ENCODE peak calls at places on chromosomes 13 and 19, in six cellular contexts. One of them, this sample, is unnamed.

GRCh38 chr19:38392707-38393308 is 4.3 kb downstream of the SPRED3 start:
- DNase-seq in activated B cell treated with CpG ODN at 0.5 μM for 24 hours: no peak
- DNase-seq in Caco-2: no peak
- DNase-seq in choroid plexus epithelial cell: peak
- DNase-seq in fibroblast of the aortic adventitia: no peak
- DNase-seq in MCF 10A: no peak
- DNase-seq in this sample: no peak

GRCh38 chr13:35086667-35087066 is 144.6 kb downstream of the NBEA start:
- DNase-seq in activated B cell treated with CpG ODN at 0.5 μM for 24 hours: no peak
- DNase-seq in Caco-2: no peak
- DNase-seq in choroid plexus epithelial cell: peak
- DNase-seq in fibroblast of the aortic adventitia: no peak
- DNase-seq in MCF 10A: peak
- DNase-seq in this sample: no peak

GRCh38 chr19:50695251-50696064 is 24.1 kb downstream of the SHANK1 start:
- DNase-seq in activated B cell treated with CpG ODN at 0.5 μM for 24 hours: no peak
- DNase-seq in Caco-2: peak
- DNase-seq in choroid plexus epithelial cell: no peak
- DNase-seq in fibroblast of the aortic adventitia: no peak
- DNase-seq in MCF 10A: no peak
- DNase-seq in this sample: peak

GRCh38 chr13:108734676-108735075 is 105.3 kb downstream of the MYO16 start:
- DNase-seq in activated B cell treated with CpG ODN at 0.5 μM for 24 hours: no peak
- DNase-seq in Caco-2: peak
- DNase-seq in choroid plexus epithelial cell: no peak
- DNase-seq in fibroblast of the aortic adventitia: no peak
- DNase-seq in MCF 10A: no peak
- DNase-seq in this sample: no peak

GRCh38 chr13:103883152-103883551 is 816.9 kb upstream of the SLC10A2 start:
- DNase-seq in activated B cell treated with CpG ODN at 0.5 μM for 24 hours: no peak
- DNase-seq in Caco-2: peak
- DNase-seq in choroid plexus epithelial cell: peak
- DNase-seq in fibroblast of the aortic adventitia: peak
- DNase-seq in MCF 10A: peak
- DNase-seq in this sample: peak

GRCh38 chr13:110114351-110114750 is 192.6 kb downstream of the COL4A1 start:
- DNase-seq in activated B cell treated with CpG ODN at 0.5 μM for 24 hours: no peak
- DNase-seq in Caco-2: no peak
- DNase-seq in choroid plexus epithelial cell: no peak
- DNase-seq in fibroblast of the aortic adventitia: no peak
- DNase-seq in MCF 10A: no peak
- DNase-seq in this sample: no peak

GRCh38 chr19:5032101-5032967 is 63.4 kb downstream of the KDM4B start:
- DNase-seq in activated B cell treated with CpG ODN at 0.5 μM for 24 hours: no peak
- DNase-seq in Caco-2: no peak
- DNase-seq in choroid plexus epithelial cell: no peak
- DNase-seq in fibroblast of the aortic adventitia: no peak
- DNase-seq in MCF 10A: no peak
- DNase-seq in this sample: no peak

GRCh38 chr19:18789883-18790565 is 1.1 kb downstream of the COMP start:
- DNase-seq in activated B cell treated with CpG ODN at 0.5 μM for 24 hours: peak
- DNase-seq in Caco-2: peak
- DNase-seq in choroid plexus epithelial cell: peak
- DNase-seq in fibroblast of the aortic adventitia: no peak
- DNase-seq in MCF 10A: no peak
- DNase-seq in this sample: no peak

GRCh38 chr13:40777957-40778235 is 6.9 kb upstream of the MRPS31 start:
- DNase-seq in activated B cell treated with CpG ODN at 0.5 μM for 24 hours: no peak
- DNase-seq in Caco-2: no peak
- DNase-seq in choroid plexus epithelial cell: peak
- DNase-seq in fibroblast of the aortic adventitia: no peak
- DNase-seq in MCF 10A: no peak
- DNase-seq in this sample: no peak

GRCh38 chr19:19602136-19602712 is 16.3 kb downstream of the PBX4 start:
- DNase-seq in activated B cell treated with CpG ODN at 0.5 μM for 24 hours: no peak
- DNase-seq in Caco-2: no peak
- DNase-seq in choroid plexus epithelial cell: no peak
- DNase-seq in fibroblast of the aortic adventitia: no peak
- DNase-seq in MCF 10A: peak
- DNase-seq in this sample: no peak

GRCh38 chr19:45913874-45914830 is at the start of gene NANOS2:
- DNase-seq in activated B cell treated with CpG ODN at 0.5 μM for 24 hours: no peak
- DNase-seq in Caco-2: peak
- DNase-seq in choroid plexus epithelial cell: no peak
- DNase-seq in fibroblast of the aortic adventitia: peak
- DNase-seq in MCF 10A: no peak
- DNase-seq in this sample: peak

GRCh38 chr13:51380269-51380668 is 40.8 kb downstream of the SERPINE3 start:
- DNase-seq in activated B cell treated with CpG ODN at 0.5 μM for 24 hours: no peak
- DNase-seq in Caco-2: no peak
- DNase-seq in choroid plexus epithelial cell: peak
- DNase-seq in fibroblast of the aortic adventitia: peak
- DNase-seq in MCF 10A: peak
- DNase-seq in this sample: no peak

GRCh38 chr19:30229524-30230174 is 142.5 kb upstream of the ZNF536 start:
- DNase-seq in activated B cell treated with CpG ODN at 0.5 μM for 24 hours: no peak
- DNase-seq in Caco-2: no peak
- DNase-seq in choroid plexus epithelial cell: no peak
- DNase-seq in fibroblast of the aortic adventitia: no peak
- DNase-seq in MCF 10A: no peak
- DNase-seq in this sample: no peak

GRCh38 chr19:17469092-17469370 is 1.3 kb upstream of the SLC27A1 start:
- DNase-seq in activated B cell treated with CpG ODN at 0.5 μM for 24 hours: no peak
- DNase-seq in Caco-2: no peak
- DNase-seq in choroid plexus epithelial cell: no peak
- DNase-seq in fibroblast of the aortic adventitia: no peak
- DNase-seq in MCF 10A: no peak
- DNase-seq in this sample: no peak

GRCh38 chr13:48969685-48970084 is 6.0 kb upstream of the FNDC3A start:
- DNase-seq in activated B cell treated with CpG ODN at 0.5 μM for 24 hours: no peak
- DNase-seq in Caco-2: no peak
- DNase-seq in choroid plexus epithelial cell: no peak
- DNase-seq in fibroblast of the aortic adventitia: no peak
- DNase-seq in MCF 10A: no peak
- DNase-seq in this sample: no peak

GRCh38 chr13:19952850-19953249 is 5.7 kb upstream of the ZMYM2 start:
- DNase-seq in activated B cell treated with CpG ODN at 0.5 μM for 24 hours: no peak
- DNase-seq in Caco-2: no peak
- DNase-seq in choroid plexus epithelial cell: no peak
- DNase-seq in fibroblast of the aortic adventitia: no peak
- DNase-seq in MCF 10A: no peak
- DNase-seq in this sample: no peak

GRCh38 chr13:53445682-53446081 is 417.1 kb downstream of the OLFM4 start:
- DNase-seq in activated B cell treated with CpG ODN at 0.5 μM for 24 hours: no peak
- DNase-seq in Caco-2: no peak
- DNase-seq in choroid plexus epithelial cell: no peak
- DNase-seq in fibroblast of the aortic adventitia: no peak
- DNase-seq in MCF 10A: no peak
- DNase-seq in this sample: no peak

GRCh38 chr13:45328661-45329105 is 12.3 kb downstream of the TPT1 start:
- DNase-seq in activated B cell treated with CpG ODN at 0.5 μM for 24 hours: no peak
- DNase-seq in Caco-2: no peak
- DNase-seq in choroid plexus epithelial cell: peak
- DNase-seq in fibroblast of the aortic adventitia: peak
- DNase-seq in MCF 10A: no peak
- DNase-seq in this sample: no peak

GRCh38 chr13:45068036-45069001 is 52.0 kb upstream of the GTF2F2 start:
- DNase-seq in activated B cell treated with CpG ODN at 0.5 μM for 24 hours: no peak
- DNase-seq in Caco-2: no peak
- DNase-seq in choroid plexus epithelial cell: no peak
- DNase-seq in fibroblast of the aortic adventitia: no peak
- DNase-seq in MCF 10A: no peak
- DNase-seq in this sample: no peak

GRCh38 chr19:3292958-3293529 is 68.6 kb downstream of the CELF5 start:
- DNase-seq in activated B cell treated with CpG ODN at 0.5 μM for 24 hours: no peak
- DNase-seq in Caco-2: no peak
- DNase-seq in choroid plexus epithelial cell: no peak
- DNase-seq in fibroblast of the aortic adventitia: no peak
- DNase-seq in MCF 10A: no peak
- DNase-seq in this sample: no peak

GRCh38 chr19:5949792-5950305 is 28.1 kb downstream of the RANBP3 start:
- DNase-seq in activated B cell treated with CpG ODN at 0.5 μM for 24 hours: no peak
- DNase-seq in Caco-2: no peak
- DNase-seq in choroid plexus epithelial cell: no peak
- DNase-seq in fibroblast of the aortic adventitia: no peak
- DNase-seq in MCF 10A: no peak
- DNase-seq in this sample: no peak

DNA sequence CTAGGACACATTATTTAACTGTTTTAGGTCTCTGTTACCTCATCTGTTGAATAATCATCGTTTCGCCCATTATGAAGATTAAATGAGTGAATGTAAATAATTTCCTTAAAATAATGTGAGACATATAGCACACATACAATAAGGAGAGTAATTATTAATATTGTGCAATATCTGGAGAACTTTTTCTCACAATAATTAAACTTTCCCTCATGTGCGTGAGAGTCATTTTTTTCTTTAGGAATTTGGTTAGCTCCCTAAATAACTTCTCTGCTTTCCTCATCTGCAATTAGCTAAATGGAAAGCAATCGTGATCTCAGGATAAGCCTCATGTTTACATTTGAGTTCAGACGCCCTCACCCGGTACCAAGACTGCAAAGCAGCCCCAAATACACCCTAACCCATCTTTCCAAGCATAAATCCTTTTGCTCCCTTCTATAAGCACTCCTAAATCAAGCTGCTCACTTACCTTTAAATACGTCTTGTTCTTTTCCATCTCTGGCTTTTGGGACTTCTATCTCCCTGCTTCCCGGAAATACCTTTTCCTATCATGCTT is 78.8 kb downstream of the MZT1 start:
- DNase-seq in activated B cell treated with CpG ODN at 0.5 μM for 24 hours: no peak
- DNase-seq in Caco-2: no peak
- DNase-seq in choroid plexus epithelial cell: peak
- DNase-seq in fibroblast of the aortic adventitia: no peak
- DNase-seq in MCF 10A: no peak
- DNase-seq in this sample: no peak
- TF ChIP-seq CTCF in activated B cell treated with CpG ODN at 0.5 μM for 24 hours: no peak
- TF ChIP-seq CTCF in Caco-2: no peak
- TF ChIP-seq CTCF in choroid plexus epithelial cell: peak
- TF ChIP-seq CTCF in fibroblast of the aortic adventitia: no peak
- TF ChIP-seq CTCF in MCF 10A: peak
- TF ChIP-seq CTCF in this sample: peak

DNA sequence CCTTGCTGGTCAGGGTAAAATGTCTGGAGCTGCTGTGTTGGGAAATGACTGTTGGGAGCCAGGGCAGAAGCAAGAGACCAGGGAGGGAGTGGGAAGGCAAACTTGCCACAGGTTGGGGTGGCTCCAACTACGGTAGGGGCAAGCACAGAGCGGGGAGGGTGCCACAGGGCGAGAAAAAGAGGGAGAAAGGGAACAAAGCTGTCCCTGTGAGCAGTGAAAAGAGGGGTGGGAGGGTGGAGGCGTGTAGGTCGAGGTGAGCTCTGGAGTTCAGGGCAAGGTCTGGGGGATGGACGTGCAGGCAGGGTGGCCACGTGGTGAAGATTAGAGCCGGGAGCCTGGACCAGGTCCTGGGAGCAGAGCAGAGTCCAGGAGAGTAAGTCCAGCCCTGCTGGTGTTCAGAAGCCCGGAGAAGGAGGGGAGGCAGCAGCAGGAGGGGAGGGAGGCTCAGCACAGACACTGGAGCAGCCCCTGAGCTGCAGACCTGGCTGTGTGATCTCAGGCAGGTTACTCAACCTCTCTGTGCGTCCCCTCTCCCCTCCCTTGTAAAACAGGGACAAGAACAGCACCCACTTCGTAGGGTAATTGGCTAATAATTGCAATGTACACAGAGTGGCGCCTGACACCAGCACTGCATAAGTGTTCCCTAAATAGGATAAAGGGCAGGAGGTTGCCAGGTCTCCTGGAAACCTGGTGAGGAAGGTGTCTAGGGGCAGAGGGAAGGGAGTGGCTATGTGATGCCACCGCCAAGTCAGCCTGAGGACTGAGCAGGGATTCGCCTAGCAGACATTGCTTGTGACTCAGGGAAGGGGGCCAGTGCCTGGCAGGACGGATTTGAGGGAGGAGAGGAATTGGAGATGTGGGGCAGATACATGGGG is 3.2 kb upstream of the POLR2E start:
- DNase-seq in activated B cell treated with CpG ODN at 0.5 μM for 24 hours: no peak
- DNase-seq in Caco-2: peak
- DNase-seq in choroid plexus epithelial cell: no peak
- DNase-seq in fibroblast of the aortic adventitia: peak
- DNase-seq in MCF 10A: peak
- DNase-seq in this sample: no peak
- TF ChIP-seq CTCF in activated B cell treated with CpG ODN at 0.5 μM for 24 hours: no peak
- TF ChIP-seq CTCF in Caco-2: no peak
- TF ChIP-seq CTCF in choroid plexus epithelial cell: no peak
- TF ChIP-seq CTCF in fibroblast of the aortic adventitia: no peak
- TF ChIP-seq CTCF in MCF 10A: no peak
- TF ChIP-seq CTCF in this sample: no peak

GRCh38 chr13:107144432-107144831 is 576.5 kb upstream of the ARGLU1 start:
- DNase-seq in activated B cell treated with CpG ODN at 0.5 μM for 24 hours: no peak
- DNase-seq in Caco-2: no peak
- DNase-seq in choroid plexus epithelial cell: peak
- DNase-seq in fibroblast of the aortic adventitia: no peak
- DNase-seq in MCF 10A: peak
- DNase-seq in this sample: no peak
- TF ChIP-seq CTCF in activated B cell treated with CpG ODN at 0.5 μM for 24 hours: no peak
- TF ChIP-seq CTCF in Caco-2: peak
- TF ChIP-seq CTCF in choroid plexus epithelial cell: no peak
- TF ChIP-seq CTCF in fibroblast of the aortic adventitia: no peak
- TF ChIP-seq CTCF in MCF 10A: peak
- TF ChIP-seq CTCF in this sample: peak

GRCh38 chr19:15862444-15862843 is 35.4 kb downstream of the CYP4F2 start:
- DNase-seq in activated B cell treated with CpG ODN at 0.5 μM for 24 hours: no peak
- DNase-seq in Caco-2: no peak
- DNase-seq in choroid plexus epithelial cell: no peak
- DNase-seq in fibroblast of the aortic adventitia: no peak
- DNase-seq in MCF 10A: no peak
- DNase-seq in this sample: no peak

GRCh38 chr19:15859187-15859586 is 38.7 kb downstream of the CYP4F2 start:
- DNase-seq in activated B cell treated with CpG ODN at 0.5 μM for 24 hours: no peak
- DNase-seq in Caco-2: no peak
- DNase-seq in choroid plexus epithelial cell: no peak
- DNase-seq in fibroblast of the aortic adventitia: no peak
- DNase-seq in MCF 10A: no peak
- DNase-seq in this sample: no peak

GRCh38 chr19:15864824-15865223 is 33.0 kb downstream of the CYP4F2 start:
- DNase-seq in activated B cell treated with CpG ODN at 0.5 μM for 24 hours: no peak
- DNase-seq in Caco-2: no peak
- DNase-seq in choroid plexus epithelial cell: no peak
- DNase-seq in fibroblast of the aortic adventitia: no peak
- DNase-seq in MCF 10A: no peak
- DNase-seq in this sample: no peak

GRCh38 chr19:15863272-15863671 is 34.6 kb downstream of the CYP4F2 start:
- DNase-seq in activated B cell treated with CpG ODN at 0.5 μM for 24 hours: no peak
- DNase-seq in Caco-2: no peak
- DNase-seq in choroid plexus epithelial cell: no peak
- DNase-seq in fibroblast of the aortic adventitia: no peak
- DNase-seq in MCF 10A: no peak
- DNase-seq in this sample: no peak

GRCh38 chr19:15860522-15860921 is 37.4 kb downstream of the CYP4F2 start:
- DNase-seq in activated B cell treated with CpG ODN at 0.5 μM for 24 hours: no peak
- DNase-seq in Caco-2: no peak
- DNase-seq in choroid plexus epithelial cell: no peak
- DNase-seq in fibroblast of the aortic adventitia: no peak
- DNase-seq in MCF 10A: no peak
- DNase-seq in this sample: no peak
- TF ChIP-seq CTCF in activated B cell treated with CpG ODN at 0.5 μM for 24 hours: no peak
- TF ChIP-seq CTCF in Caco-2: no peak
- TF ChIP-seq CTCF in choroid plexus epithelial cell: no peak
- TF ChIP-seq CTCF in fibroblast of the aortic adventitia: no peak
- TF ChIP-seq CTCF in MCF 10A: no peak
- TF ChIP-seq CTCF in this sample: no peak